ENCODE peak calls at places on chromosomes 13 and 19, in ten cellular contexts. One of them, this sample, is unnamed.

GRCh38 chr19:39127812-39128510 is 2.4 kb downstream of the PAK4 start:
- DNase-seq in fibroblast of villous mesenchyme: no peak
- DNase-seq in SK-N-SH: no peak
- DNase-seq in tibial nerve: no peak
- DNase-seq in tibial artery: no peak
- DNase-seq in cardiac muscle cell: no peak
- DNase-seq in fibroblast of the aortic adventitia: no peak
- DNase-seq in left ventricle myocardium inferior: no peak
- DNase-seq in heart right ventricle: no peak
- DNase-seq in endodermal cell: no peak
- DNase-seq in this sample: no peak

GRCh38 chr13:26445092-26445491 is 112.4 kb upstream of the WASF3 start:
- DNase-seq in fibroblast of villous mesenchyme: no peak
- DNase-seq in SK-N-SH: no peak
- DNase-seq in tibial nerve: no peak
- DNase-seq in tibial artery: no peak
- DNase-seq in cardiac muscle cell: no peak
- DNase-seq in fibroblast of the aortic adventitia: no peak
- DNase-seq in left ventricle myocardium inferior: no peak
- DNase-seq in heart right ventricle: no peak
- DNase-seq in endodermal cell: no peak
- DNase-seq in this sample: no peak

GRCh38 chr13:72062566-72062965 is 195.6 kb upstream of the DACH1 start:
- DNase-seq in fibroblast of villous mesenchyme: no peak
- DNase-seq in SK-N-SH: no peak
- DNase-seq in tibial nerve: no peak
- DNase-seq in tibial artery: no peak
- DNase-seq in cardiac muscle cell: no peak
- DNase-seq in fibroblast of the aortic adventitia: no peak
- DNase-seq in left ventricle myocardium inferior: peak; percentile 14
- DNase-seq in heart right ventricle: no peak
- DNase-seq in endodermal cell: peak; percentile 85
- DNase-seq in this sample: no peak

GRCh38 chr19:35729763-35730162 is 12.0 kb downstream of the KMT2B start:
- DNase-seq in fibroblast of villous mesenchyme: no peak
- DNase-seq in SK-N-SH: no peak
- DNase-seq in tibial nerve: no peak
- DNase-seq in tibial artery: no peak
- DNase-seq in cardiac muscle cell: no peak
- DNase-seq in fibroblast of the aortic adventitia: no peak
- DNase-seq in left ventricle myocardium inferior: no peak
- DNase-seq in heart right ventricle: no peak
- DNase-seq in endodermal cell: no peak
- DNase-seq in this sample: no peak

GRCh38 chr13:42375663-42376062 is 103.7 kb downstream of the AKAP11 start:
- DNase-seq in fibroblast of villous mesenchyme: no peak
- DNase-seq in SK-N-SH: no peak
- DNase-seq in tibial nerve: no peak
- DNase-seq in tibial artery: no peak
- DNase-seq in cardiac muscle cell: no peak
- DNase-seq in fibroblast of the aortic adventitia: no peak
- DNase-seq in left ventricle myocardium inferior: no peak
- DNase-seq in heart right ventricle: no peak
- DNase-seq in endodermal cell: no peak
- DNase-seq in this sample: no peak

GRCh38 chr13:75153834-75154233 is 328.1 kb downstream of the TBC1D4 start:
- DNase-seq in fibroblast of villous mesenchyme: peak; percentile 63
- DNase-seq in SK-N-SH: no peak
- DNase-seq in tibial nerve: no peak
- DNase-seq in tibial artery: peak; percentile 22
- DNase-seq in cardiac muscle cell: no peak
- DNase-seq in fibroblast of the aortic adventitia: peak; percentile 43
- DNase-seq in left ventricle myocardium inferior: no peak
- DNase-seq in heart right ventricle: no peak
- DNase-seq in endodermal cell: no peak
- DNase-seq in this sample: no peak

GRCh38 chr19:41626278-41626677 is 596 bp downstream of the CEACAM4 start:
- DNase-seq in fibroblast of villous mesenchyme: no peak
- DNase-seq in SK-N-SH: no peak
- DNase-seq in tibial nerve: no peak
- DNase-seq in tibial artery: no peak
- DNase-seq in cardiac muscle cell: no peak
- DNase-seq in fibroblast of the aortic adventitia: no peak
- DNase-seq in left ventricle myocardium inferior: no peak
- DNase-seq in heart right ventricle: no peak
- DNase-seq in endodermal cell: no peak
- DNase-seq in this sample: no peak

GRCh38 chr19:38209671-38210457 is 14.2 kb downstream of the DPF1 start:
- DNase-seq in fibroblast of villous mesenchyme: peak; percentile 66
- DNase-seq in SK-N-SH: peak; percentile 79
- DNase-seq in tibial nerve: peak; percentile 66
- DNase-seq in tibial artery: peak; percentile 74
- DNase-seq in cardiac muscle cell: peak; percentile 28
- DNase-seq in fibroblast of the aortic adventitia: peak; percentile 37
- DNase-seq in left ventricle myocardium inferior: peak; percentile 88
- DNase-seq in heart right ventricle: peak; percentile 75
- DNase-seq in endodermal cell: peak; percentile 76
- DNase-seq in this sample: peak; percentile 87

GRCh38 chr13:41054212-41054877 is 7.0 kb upstream of the WBP4 start:
- DNase-seq in fibroblast of villous mesenchyme: peak; percentile 84
- DNase-seq in SK-N-SH: peak; percentile 41
- DNase-seq in tibial nerve: no peak
- DNase-seq in tibial artery: no peak
- DNase-seq in cardiac muscle cell: peak; percentile 57
- DNase-seq in fibroblast of the aortic adventitia: peak; percentile 71
- DNase-seq in left ventricle myocardium inferior: no peak
- DNase-seq in heart right ventricle: no peak
- DNase-seq in endodermal cell: no peak
- DNase-seq in this sample: no peak

GRCh38 chr19:46287585-46287984 is 9.3 kb upstream of the HIF3A start:
- DNase-seq in fibroblast of villous mesenchyme: peak; percentile 37
- DNase-seq in SK-N-SH: no peak
- DNase-seq in tibial nerve: no peak
- DNase-seq in tibial artery: no peak
- DNase-seq in cardiac muscle cell: no peak
- DNase-seq in fibroblast of the aortic adventitia: no peak
- DNase-seq in left ventricle myocardium inferior: no peak
- DNase-seq in heart right ventricle: no peak
- DNase-seq in endodermal cell: no peak
- DNase-seq in this sample: no peak

GRCh38 chr13:41579881-41580280 is 122.5 kb downstream of the RGCC start:
- DNase-seq in fibroblast of villous mesenchyme: no peak
- DNase-seq in SK-N-SH: no peak
- DNase-seq in tibial nerve: no peak
- DNase-seq in tibial artery: no peak
- DNase-seq in cardiac muscle cell: no peak
- DNase-seq in fibroblast of the aortic adventitia: no peak
- DNase-seq in left ventricle myocardium inferior: no peak
- DNase-seq in heart right ventricle: no peak
- DNase-seq in endodermal cell: no peak
- DNase-seq in this sample: no peak

DNA sequence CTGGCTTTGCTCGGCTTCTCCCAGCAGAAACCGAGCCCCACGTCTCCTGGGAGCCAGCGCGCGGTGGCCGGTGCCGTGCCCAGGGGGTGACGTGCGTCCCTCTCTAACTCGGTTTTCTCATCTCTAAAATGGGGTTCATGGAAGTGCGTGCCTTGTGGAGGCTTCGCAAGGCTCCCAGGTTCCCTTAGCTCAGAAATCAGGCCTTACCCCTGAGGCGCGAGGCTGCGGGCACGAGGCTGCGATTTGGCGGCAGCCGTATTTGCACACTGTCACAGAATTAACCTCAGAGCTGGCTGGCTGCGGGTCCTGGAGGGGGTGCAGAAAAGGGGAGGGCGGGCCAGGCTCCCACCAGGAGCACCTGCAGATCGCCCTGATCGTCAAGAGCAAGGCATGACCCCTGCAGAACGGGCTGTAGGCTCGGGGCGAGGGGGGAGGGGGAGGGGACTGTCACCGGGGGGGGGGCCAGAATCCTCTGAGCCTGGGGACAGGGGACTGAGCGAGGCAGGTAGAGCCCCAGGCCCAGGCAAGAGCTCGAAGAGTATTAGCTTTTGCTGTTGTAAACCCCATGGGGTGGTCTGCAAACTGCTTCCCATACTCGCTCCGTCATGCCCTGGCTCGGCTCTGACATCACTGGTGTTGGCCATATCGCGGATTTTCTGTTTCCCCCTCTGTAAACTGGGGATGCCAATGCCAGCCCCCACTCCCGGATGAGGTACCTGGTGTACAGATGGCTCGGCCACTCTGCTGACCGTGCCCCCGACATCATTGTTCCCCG is 62.2 kb downstream of the CCNE1 start:
- DNase-seq in fibroblast of villous mesenchyme: no peak
- DNase-seq in SK-N-SH: peak; percentile 49
- DNase-seq in tibial nerve: no peak
- DNase-seq in tibial artery: no peak
- DNase-seq in cardiac muscle cell: no peak
- DNase-seq in fibroblast of the aortic adventitia: no peak
- DNase-seq in left ventricle myocardium inferior: no peak
- DNase-seq in heart right ventricle: no peak
- DNase-seq in endodermal cell: no peak
- DNase-seq in this sample: no peak
- H3K4me3 ChIP-seq in fibroblast of villous mesenchyme: no peak overlapping the region
- H3K4me3 ChIP-seq in SK-N-SH: peak overlapping the region; percentile 50
- H3K4me3 ChIP-seq in tibial nerve: peak overlapping the region; percentile 58
- H3K4me3 ChIP-seq in tibial artery: peak overlapping the region; percentile 42
- H3K4me3 ChIP-seq in cardiac muscle cell: peak overlapping the region; percentile 47
- H3K4me3 ChIP-seq in fibroblast of the aortic adventitia: peak overlapping the region; percentile 40
- H3K4me3 ChIP-seq in left ventricle myocardium inferior: peak overlapping the region; percentile 69
- H3K4me3 ChIP-seq in heart right ventricle: peak overlapping the region; percentile 52
- H3K4me3 ChIP-seq in endodermal cell: no peak overlapping the region
- H3K4me3 ChIP-seq in this sample: no peak overlapping the region

DNA sequence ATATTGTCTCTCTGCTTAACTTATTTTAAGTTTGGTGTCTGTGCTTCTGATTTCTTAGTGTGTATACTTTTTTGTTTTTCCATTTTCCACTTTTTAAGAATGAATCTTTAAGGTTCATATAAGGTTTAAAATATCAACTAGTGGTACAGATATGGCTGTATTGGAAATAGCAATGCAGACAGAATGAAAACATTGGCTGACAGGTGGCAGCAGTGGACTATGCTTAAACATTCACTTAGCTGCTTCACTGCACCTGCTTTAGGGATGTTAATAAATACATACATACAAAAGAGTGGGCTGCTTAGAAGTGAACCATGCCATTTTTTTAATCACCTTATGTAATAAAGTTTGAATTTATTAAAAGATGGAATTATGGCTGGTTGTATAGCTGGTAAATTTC is 27.3 kb downstream of the TM9SF2 start:
- DNase-seq in fibroblast of villous mesenchyme: no peak
- DNase-seq in SK-N-SH: no peak
- DNase-seq in tibial nerve: no peak
- DNase-seq in tibial artery: no peak
- DNase-seq in cardiac muscle cell: peak; percentile 43
- DNase-seq in fibroblast of the aortic adventitia: no peak
- DNase-seq in left ventricle myocardium inferior: no peak
- DNase-seq in heart right ventricle: no peak
- DNase-seq in endodermal cell: no peak
- DNase-seq in this sample: no peak
- TF ChIP-seq CTCF in fibroblast of villous mesenchyme: no peak
- TF ChIP-seq CTCF in SK-N-SH: no peak
- TF ChIP-seq CTCF in tibial nerve: no peak
- TF ChIP-seq CTCF in tibial artery: no peak
- TF ChIP-seq CTCF in cardiac muscle cell: peak; percentile 4
- TF ChIP-seq CTCF in fibroblast of the aortic adventitia: peak; percentile 7
- TF ChIP-seq CTCF in left ventricle myocardium inferior: peak; percentile 37
- TF ChIP-seq CTCF in heart right ventricle: peak; percentile 33
- TF ChIP-seq CTCF in endodermal cell: peak; percentile 48
- TF ChIP-seq CTCF in this sample: peak; percentile 32

DNA sequence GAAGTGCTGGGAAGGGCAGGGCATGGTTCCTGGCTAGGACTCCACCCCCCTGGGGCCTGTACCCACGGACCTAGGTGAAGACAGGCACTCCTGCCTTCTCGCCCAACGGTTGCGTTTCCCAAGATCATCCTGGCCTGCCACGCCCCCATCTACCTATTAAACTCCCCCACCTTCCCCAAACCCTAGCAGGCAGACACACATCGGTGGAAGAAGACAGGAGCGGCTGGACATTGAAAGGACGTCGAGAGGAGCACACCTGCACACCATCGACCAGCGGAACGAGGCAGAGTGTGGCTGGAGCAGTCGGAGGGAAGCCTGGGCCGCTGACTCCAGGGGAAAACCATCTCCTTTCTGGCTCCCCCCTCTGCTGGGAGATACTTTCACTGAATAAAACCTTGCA is 45.6 kb upstream of the ALOX5AP start:
- DNase-seq in fibroblast of villous mesenchyme: no peak
- DNase-seq in SK-N-SH: no peak
- DNase-seq in tibial nerve: no peak
- DNase-seq in tibial artery: no peak
- DNase-seq in cardiac muscle cell: no peak
- DNase-seq in fibroblast of the aortic adventitia: no peak
- DNase-seq in left ventricle myocardium inferior: no peak
- DNase-seq in heart right ventricle: no peak
- DNase-seq in endodermal cell: no peak
- DNase-seq in this sample: no peak
- H3K4me3 ChIP-seq in fibroblast of villous mesenchyme: no peak overlapping the region
- H3K4me3 ChIP-seq in SK-N-SH: no peak overlapping the region
- H3K4me3 ChIP-seq in tibial nerve: peak overlapping the region; percentile 52
- H3K4me3 ChIP-seq in tibial artery: no peak overlapping the region
- H3K4me3 ChIP-seq in cardiac muscle cell: no peak overlapping the region
- H3K4me3 ChIP-seq in fibroblast of the aortic adventitia: peak overlapping the region; percentile 68
- H3K4me3 ChIP-seq in left ventricle myocardium inferior: peak overlapping the region; percentile 59
- H3K4me3 ChIP-seq in heart right ventricle: peak overlapping the region; percentile 51
- H3K4me3 ChIP-seq in endodermal cell: no peak overlapping the region
- H3K4me3 ChIP-seq in this sample: no peak overlapping the region

DNA sequence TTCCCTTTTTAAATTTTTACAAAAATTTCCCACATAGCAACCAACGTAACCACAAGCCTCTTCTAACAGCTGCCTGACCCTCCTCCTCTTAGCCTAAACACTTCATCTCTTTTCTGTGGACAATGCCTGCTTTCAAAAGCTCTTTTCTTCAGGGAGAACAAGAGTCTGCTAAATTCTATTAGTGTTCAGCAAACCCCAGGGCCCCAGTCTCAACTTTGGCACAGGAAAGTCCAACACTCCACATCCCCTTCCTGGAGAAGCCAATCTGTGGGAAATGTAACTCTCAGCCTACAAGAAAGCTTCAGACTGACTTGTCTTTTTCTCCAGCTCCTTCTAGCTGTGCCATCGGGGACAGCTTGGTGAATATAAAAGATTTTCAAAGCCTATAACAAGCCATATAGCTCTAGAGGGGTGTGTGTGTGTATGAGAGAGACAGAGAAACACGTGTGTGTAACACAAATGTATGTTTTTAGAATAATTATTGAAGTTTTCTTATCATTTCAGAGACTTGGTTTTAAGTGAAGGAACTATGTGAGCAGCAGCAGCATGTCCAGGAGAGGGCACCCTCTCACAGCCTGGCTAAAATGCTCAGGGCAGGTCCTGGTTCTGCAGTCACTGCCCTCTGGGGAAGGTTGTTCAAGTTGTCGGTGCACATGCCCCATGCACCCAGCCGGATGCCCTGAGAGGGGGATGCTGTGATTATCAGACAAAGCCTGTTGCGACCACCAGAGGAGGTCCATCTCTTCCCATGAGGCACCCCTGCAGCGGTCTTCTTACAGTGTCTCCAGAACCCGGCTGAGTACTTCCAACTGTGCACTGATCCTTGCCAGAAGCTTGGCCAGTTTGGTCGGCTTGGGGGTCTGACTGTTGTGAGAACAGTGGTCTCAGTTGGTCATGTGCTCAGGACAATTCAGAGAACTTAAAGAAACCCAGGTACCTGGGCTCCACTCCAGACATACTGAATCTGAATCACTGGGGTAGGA is 34.4 kb downstream of the CCDC70 start:
- DNase-seq in fibroblast of villous mesenchyme: peak; percentile 62
- DNase-seq in SK-N-SH: peak; percentile 62
- DNase-seq in tibial nerve: no peak
- DNase-seq in tibial artery: no peak
- DNase-seq in cardiac muscle cell: peak; percentile 69
- DNase-seq in fibroblast of the aortic adventitia: peak; percentile 66
- DNase-seq in left ventricle myocardium inferior: peak; percentile 30
- DNase-seq in heart right ventricle: peak; percentile 43
- DNase-seq in endodermal cell: peak; percentile 90
- DNase-seq in this sample: no peak
- TF ChIP-seq CTCF in fibroblast of villous mesenchyme: peak; percentile 73
- TF ChIP-seq CTCF in SK-N-SH: peak; percentile 79
- TF ChIP-seq CTCF in tibial nerve: peak; percentile 41
- TF ChIP-seq CTCF in tibial artery: no peak
- TF ChIP-seq CTCF in cardiac muscle cell: peak; percentile 90
- TF ChIP-seq CTCF in fibroblast of the aortic adventitia: peak; percentile 86
- TF ChIP-seq CTCF in left ventricle myocardium inferior: peak; percentile 79
- TF ChIP-seq CTCF in heart right ventricle: peak; percentile 75
- TF ChIP-seq CTCF in endodermal cell: peak; percentile 92
- TF ChIP-seq CTCF in this sample: peak; percentile 68